ENCODE peak calls at places on chromosome 18, in four cellular contexts. I is ELF-1, K is EH, Z is iris pigment epithelial cell. A is an unnamed sample.

GRCh38 chr18:5865521-5865920 is 29.8 kb downstream of the TMEM200C start:
- DNase-seq in K (no peak), I (no peak), Z (no peak), A (no peak)

GRCh38 chr18:75923169-75923568 is 495.7 kb upstream of the SMIM21 start:
- DNase-seq in I (no peak), Z (peak; percentile 11), K (peak; percentile 56), A (no peak)

GRCh38 chr18:79949571-79950439 is 1.6 kb downstream of the SLC66A2 start:
- DNase-seq in K (no peak), Z (no peak), I (no peak), A (no peak)

GRCh38 chr18:79945118-79946042 is 6.1 kb downstream of the SLC66A2 start:
- DNase-seq in I (peak; percentile 53), Z (no peak), K (no peak), A (no peak)

GRCh38 chr18:8329186-8329771 is 280.0 kb upstream of the RAB12 start:
- DNase-seq in I (no peak), K (peak; percentile 79), Z (peak; percentile 88), A (peak; percentile 48)

GRCh38 chr18:13614701-13615288 is 111.6 kb downstream of the FAM210A start:
- DNase-seq in Z (no peak), I (no peak), K (no peak), A (no peak)

GRCh38 chr18:59996370-59996966 is 96.7 kb downstream of the PMAIP1 start:
- DNase-seq in I (no peak), K (peak; percentile 63), Z (peak; percentile 68), A (peak; percentile 55)

GRCh38 chr18:70384181-70384790 is 95.4 kb downstream of the SOCS6 start:
- DNase-seq in Z (peak; percentile 76), I (no peak), K (peak; percentile 89), A (peak; percentile 67)

GRCh38 chr18:25704096-25704870 is 352.3 kb upstream of the ZNF521 start:
- DNase-seq in I (no peak), K (no peak), Z (no peak), A (no peak)

GRCh38 chr18:44834867-44835469 is 154.3 kb downstream of the SETBP1 start:
- DNase-seq in I (no peak), K (no peak), Z (no peak), A (no peak)

GRCh38 chr18:36354989-36355388 is 57.5 kb downstream of the FHOD3 start:
- DNase-seq in K (peak; percentile 83), I (no peak), Z (peak; percentile 23), A (no peak)

GRCh38 chr18:2570772-2571199 is 519 bp downstream of the METTL4 start:
- DNase-seq in Z (peak; percentile 68), I (no peak), K (peak; percentile 78), A (peak; percentile 83)

GRCh38 chr18:53790817-53791216 is 433.7 kb downstream of the MBD2 start:
- DNase-seq in K (peak; percentile 13), I (no peak), Z (peak; percentile 28), A (no peak)

GRCh38 chr18:37676276-37676675 is 110.7 kb upstream of the CELF4 start:
- DNase-seq in Z (no peak), I (no peak), K (no peak), A (no peak)

GRCh38 chr18:79436556-79437275 is 41.0 kb downstream of the NFATC1 start:
- DNase-seq in K (no peak), I (no peak), Z (no peak), A (no peak)

GRCh38 chr18:62264984-62265383 is 60.1 kb upstream of the TNFRSF11A start:
- DNase-seq in K (no peak), Z (no peak), I (no peak), A (no peak)